ENCODE peak calls at places on chromosomes 7 and 10, in seven cellular contexts. Z is left ventricle myocardium inferior; L is K562; X is A549; K is GM23248; J is CD8-positive, alpha-beta memory T cell; H is AG04450. F is an unnamed sample.
A peak's percentile ranks its signal among the peaks of the same experiment; 100 is the strongest.

GRCh38 chr7:43647772-43648643 is 65.1 kb downstream of the STK17A start:
- DNase-seq in Z (peak; percentile 41), L (no peak), X (peak; percentile 83), K (peak; percentile 99), J (peak; percentile 40), H (peak; percentile 99), F (peak; percentile 64)

GRCh38 chr10:1499344-1499957 is 237.9 kb downstream of the ADARB2 start:
- DNase-seq in Z (no peak), L (no peak), X (peak; percentile 26), K (no peak), J (no peak), H (no peak), F (no peak)

GRCh38 chr10:127720142-127720541 is 16.8 kb upstream of the FOXI2 start:
- DNase-seq in Z (no peak), L (no peak), X (no peak), K (no peak), J (no peak), H (no peak), F (no peak)

GRCh38 chr7:133674079-133674478 is 421.2 kb downstream of the EXOC4 start:
- DNase-seq in Z (no peak), L (no peak), X (no peak), K (no peak), J (no peak), H (no peak), F (no peak)

GRCh38 chr7:13949450-13949849 is 40.0 kb downstream of the ETV1 start:
- DNase-seq in Z (no peak), L (no peak), X (no peak), K (no peak), J (no peak), H (no peak), F (no peak)

GRCh38 chr7:126185959-126186580 is 1066.7 kb downstream of the GRM8 start:
- DNase-seq in Z (no peak), L (no peak), X (no peak), K (no peak), J (no peak), H (no peak), F (peak; percentile 72)

GRCh38 chr10:121332829-121333765 is 265.1 kb downstream of the FGFR2 start:
- DNase-seq in Z (no peak), L (no peak), X (no peak), K (no peak), J (no peak), H (no peak), F (no peak)

GRCh38 chr10:121368347-121369025 is 229.8 kb downstream of the FGFR2 start:
- DNase-seq in Z (no peak), L (no peak), X (no peak), K (no peak), J (no peak), H (no peak), F (no peak)

GRCh38 chr10:127694580-127695193 is 42.3 kb upstream of the FOXI2 start:
- DNase-seq in Z (no peak), L (peak; percentile 17), X (peak; percentile 70), K (peak; percentile 25), J (no peak), H (no peak), F (peak; percentile 96)

GRCh38 chr7:137717811-137718271 is 128.9 kb downstream of the DGKI start:
- DNase-seq in Z (no peak), L (no peak), X (no peak), K (peak; percentile 74), J (no peak), H (no peak), F (peak; percentile 78)

GRCh38 chr10:102202386-102202785 is 23.7 kb upstream of the ELOVL3 start:
- DNase-seq in Z (no peak), L (no peak), X (no peak), K (no peak), J (no peak), H (no peak), F (no peak)

GRCh38 chr10:74825371-74826141 is 844 bp upstream of the KAT6B start:
- DNase-seq in Z (peak; percentile 66), L (no peak), X (no peak), K (peak; percentile 66), J (peak; percentile 53), H (no peak), F (peak; percentile 90)

GRCh38 chr7:156897673-156898072 is 4.7 kb upstream of the LMBR1 start:
- DNase-seq in Z (no peak), L (no peak), X (peak; percentile 61), K (peak; percentile 15), J (no peak), H (no peak), F (no peak)

GRCh38 chr10:34729619-34730018 is 85.5 kb downstream of the PARD3 start:
- DNase-seq in Z (no peak), L (no peak), X (no peak), K (no peak), J (no peak), H (no peak), F (no peak)

GRCh38 chr7:111796671-111797070 is 234.4 kb upstream of the IMMP2L start:
- DNase-seq in Z (no peak), L (peak; percentile 21), X (peak; percentile 25), K (peak; percentile 1), J (no peak), H (no peak), F (peak; percentile 58)

GRCh38 chr10:33955676-33956075 is 621.2 kb upstream of the NRP1 start:
- DNase-seq in Z (no peak), L (no peak), X (no peak), K (peak; percentile 18), J (no peak), H (no peak), F (no peak)

GRCh38 chr10:5575482-5576153 is 50.9 kb downstream of the CALML3 start:
- DNase-seq in Z (no peak), L (no peak), X (no peak), K (peak; percentile 87), J (no peak), H (peak; percentile 33), F (no peak)

GRCh38 chr10:110504111-110504735 is 6.5 kb downstream of the DUSP5 start:
- DNase-seq in Z (no peak), L (peak; percentile 44), X (peak; percentile 38), K (peak; percentile 88), J (peak; percentile 72), H (peak; percentile 84), F (no peak)

GRCh38 chr10:93393231-93393630 is 88.9 kb downstream of the MYOF start:
- DNase-seq in Z (no peak), L (no peak), X (no peak), K (no peak), J (no peak), H (no peak), F (no peak)

GRCh38 chr10:114346176-114347031 is 57.9 kb downstream of the AFAP1L2 start:
- DNase-seq in Z (no peak), L (no peak), X (no peak), K (no peak), J (no peak), H (no peak), F (no peak)

GRCh38 chr7:139232893-139233292 is 1.9 kb downstream of the UBN2 start:
- DNase-seq in Z (no peak), L (no peak), X (no peak), K (peak; percentile 73), J (no peak), H (peak; percentile 23), F (no peak)

GRCh38 chr7:92255308-92255707 is 9.5 kb downstream of the ANKIB1 start:
- DNase-seq in Z (no peak), L (no peak), X (no peak), K (peak; percentile 95), J (no peak), H (peak; percentile 41), F (no peak)

GRCh38 chr7:65235586-65235985 is 138.1 kb upstream of the ZNF92 start:
- DNase-seq in Z (no peak), L (no peak), X (peak; percentile 27), K (no peak), J (no peak), H (no peak), F (no peak)

GRCh38 chr10:77801474-77802238 is 124.9 kb downstream of the DLG5 start:
- DNase-seq in Z (no peak), L (no peak), X (no peak), K (peak; percentile 77), J (peak; percentile 56), H (no peak), F (no peak)

GRCh38 chr7:106201176-106201575 is 83.6 kb downstream of the NAMPT start:
- DNase-seq in Z (no peak), L (no peak), X (no peak), K (no peak), J (no peak), H (no peak), F (no peak)

GRCh38 chr7:80656029-80656428 is 17.6 kb downstream of the CD36 start:
- DNase-seq in Z (no peak), L (no peak), X (no peak), K (no peak), J (no peak), H (no peak), F (no peak)
- H3K27ac ChIP-seq in Z (peak overlapping the region; percentile 76), L (no peak overlapping the region), X (no peak overlapping the region), K (no peak overlapping the region), J (no peak overlapping the region), H (no peak overlapping the region), F (no peak overlapping the region)

DNA sequence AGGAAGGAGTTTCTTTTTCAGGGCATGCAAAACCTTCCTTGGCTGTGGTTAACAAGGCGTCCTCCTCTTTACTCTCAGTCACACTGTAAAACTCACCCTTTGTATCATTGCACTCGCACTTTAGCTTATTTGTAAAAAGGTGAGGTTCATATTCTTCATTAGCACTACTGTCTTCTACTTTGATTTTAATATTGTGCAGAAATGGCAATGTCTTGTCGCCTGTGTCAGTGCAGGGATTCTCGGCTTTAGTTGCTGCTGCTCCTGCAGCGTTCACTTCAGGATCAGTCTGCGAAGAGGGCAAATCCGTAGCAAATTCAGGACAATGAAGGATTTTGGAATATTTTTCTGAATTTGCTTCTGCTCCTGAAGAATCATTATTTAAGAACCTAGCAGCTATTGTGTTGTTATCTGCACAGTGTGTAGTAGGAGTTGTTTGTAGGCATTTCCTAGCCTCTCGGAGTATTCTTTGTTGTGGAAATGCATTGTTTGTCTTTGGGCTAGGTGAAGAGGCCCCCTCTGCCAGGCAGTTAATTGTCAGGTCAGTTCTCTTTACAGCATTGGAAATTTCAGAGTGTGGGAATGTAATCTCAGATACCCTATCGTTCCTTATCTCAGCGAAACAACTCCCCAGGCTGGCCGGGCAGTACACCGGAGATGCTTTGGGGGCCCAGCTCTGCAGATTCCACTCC is 9.8 kb downstream of the SKIDA1 start:
- DNase-seq in Z (no peak), L (peak; percentile 20), X (no peak), K (no peak), J (no peak), H (no peak), F (no peak)
- H3K4me3 ChIP-seq in Z (peak overlapping the region; percentile 75), L (peak overlapping the region; percentile 54), X (peak overlapping the region; percentile 71), K (peak overlapping the region; percentile 82), J (peak overlapping the region; percentile 51), H (peak overlapping the region; percentile 70), F (peak overlapping the region; percentile 92)

DNA sequence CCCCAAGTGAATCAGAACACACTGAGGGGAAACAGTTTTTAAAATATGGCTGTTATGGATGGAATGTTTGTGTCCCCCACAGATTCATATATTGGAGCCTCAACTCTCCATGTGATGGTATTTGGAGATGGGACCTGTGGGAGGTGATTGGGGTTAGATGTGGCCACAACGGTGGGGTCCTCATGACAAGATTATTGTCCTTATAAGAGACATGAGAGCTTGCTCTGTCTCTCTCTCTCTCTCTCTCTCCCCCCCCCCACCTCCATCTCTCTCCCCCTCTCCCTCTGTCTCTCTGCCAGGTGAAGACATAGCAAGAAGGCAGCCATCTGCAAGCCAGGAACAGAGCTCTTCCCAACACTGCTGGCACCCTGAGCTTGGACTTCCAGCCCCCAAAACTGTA is 315.8 kb upstream of the MGMT start:
- DNase-seq in Z (no peak), L (no peak), X (no peak), K (no peak), J (no peak), H (no peak), F (no peak)
- H3K27ac ChIP-seq in Z (no peak overlapping the region), L (no peak overlapping the region), X (no peak overlapping the region), K (no peak overlapping the region), J (no peak overlapping the region), H (no peak overlapping the region), F (no peak overlapping the region)

GRCh38 chr10:122678266-122678665 is 21.4 kb downstream of the C10orf120 start:
- DNase-seq in Z (no peak), L (no peak), X (no peak), K (no peak), J (no peak), H (no peak), F (no peak)
- H3K4me3 ChIP-seq in Z (no peak overlapping the region), L (no peak overlapping the region), X (no peak overlapping the region), K (no peak overlapping the region), J (no peak overlapping the region), H (no peak overlapping the region), F (no peak overlapping the region)

F was measured in endodermal cell.